ENCODE peak calls at places on chromosome 20, in five cellular contexts. Q, I, O, J and L are unnamed samples.

GRCh38 chr20:62120365-62120762 is 1.9 kb upstream of the LSM14B start:
- DNase-seq in J (no peak), O (no peak), I (no peak), Q (no peak), L (no peak)

GRCh38 chr20:54438166-54438565 is 37.2 kb upstream of the DOK5 start:
- DNase-seq in J (peak; percentile 40), I (no peak), O (no peak), Q (no peak), L (no peak)

GRCh38 chr20:1118336-1119127 is at the start of gene PSMF1:
- DNase-seq in J (peak; percentile 95), Q (peak; percentile 97), I (peak; percentile 89), O (peak; percentile 90), L (peak; percentile 81)

GRCh38 chr20:2932497-2932896 is 59.2 kb downstream of the PTPRA start:
- DNase-seq in I (no peak), Q (no peak), O (peak; percentile 43), J (no peak), L (no peak)

GRCh38 chr20:4153251-4153650 is 137.9 kb upstream of the RNF24 start:
- DNase-seq in Q (no peak), J (no peak), O (no peak), I (no peak), L (no peak)

GRCh38 chr20:46764068-46764467 is 54.6 kb downstream of the SLC2A10 start:
- DNase-seq in J (no peak), I (no peak), O (no peak), Q (no peak), L (no peak)

GRCh38 chr20:44309763-44310663 is 989 bp downstream of the FITM2 start:
- DNase-seq in Q (peak; percentile 73), O (peak; percentile 15), J (no peak), I (peak; percentile 39), L (peak; percentile 25)

GRCh38 chr20:35615667-35616464 is at the start of gene SPAG4:
- DNase-seq in Q (peak; percentile 99), O (no peak), I (peak; percentile 99), J (peak; percentile 100), L (peak; percentile 58)

GRCh38 chr20:9028419-9028818 is 40.5 kb upstream of the PLCB4 start:
- DNase-seq in I (no peak), Q (no peak), J (no peak), O (no peak), L (peak; percentile 3)

GRCh38 chr20:5000263-5001173 is 792 bp downstream of the SLC23A2 start:
- DNase-seq in Q (peak; percentile 34), J (peak; percentile 54), I (no peak), O (no peak), L (no peak)

GRCh38 chr20:19913927-19914614 is 103.1 kb upstream of the NAA20 start:
- DNase-seq in J (no peak), Q (no peak), I (peak; percentile 97), O (peak; percentile 87), L (peak; percentile 51)

GRCh38 chr20:60512436-60512835 is 554.2 kb downstream of the CDH26 start:
- DNase-seq in Q (no peak), I (peak; percentile 72), J (peak; percentile 39), O (no peak), L (peak; percentile 64)

GRCh38 chr20:48008850-48009535 is 223.7 kb upstream of the SULF2 start:
- DNase-seq in Q (no peak), J (no peak), O (no peak), I (no peak), L (peak; percentile 58)

GRCh38 chr20:42938486-42939205 is 251.1 kb downstream of the PTPRT start:
- DNase-seq in J (no peak), O (no peak), I (peak; percentile 15), Q (no peak), L (no peak)

GRCh38 chr20:45780159-45780558 is 11.5 kb downstream of the WFDC3 start:
- DNase-seq in Q (no peak), O (no peak), J (no peak), I (no peak), L (no peak)

GRCh38 chr20:61538481-61539265 is 286.6 kb downstream of the CDH4 start:
- DNase-seq in O (no peak), J (no peak), I (no peak), Q (no peak), L (no peak)

GRCh38 chr20:46945465-46945864 is 50.8 kb downstream of the EYA2 start:
- DNase-seq in I (no peak), Q (no peak), J (no peak), O (no peak), L (no peak)

GRCh38 chr20:21936261-21936660 is 230.8 kb downstream of the PAX1 start:
- DNase-seq in Q (no peak), J (no peak), O (no peak), I (no peak), L (no peak)

GRCh38 chr20:19572031-19572430 is 186.0 kb upstream of the RIN2 start:
- DNase-seq in Q (no peak), I (no peak), J (no peak), O (no peak), L (no peak)

GRCh38 chr20:62444286-62444685 is 16.9 kb upstream of the RBBP8NL start:
- DNase-seq in Q (no peak), J (no peak), O (no peak), I (no peak), L (no peak)

GRCh38 chr20:62048346-62048761 is 17.3 kb downstream of the TAF4 start:
- DNase-seq in J (no peak), O (no peak), I (no peak), Q (no peak), L (no peak)

GRCh38 chr20:43975096-43975768 is 60.6 kb downstream of the TOX2 start:
- DNase-seq in O (no peak), Q (no peak), I (peak; percentile 85), J (no peak), L (peak; percentile 81)

GRCh38 chr20:2224246-2224645 is 71.6 kb upstream of the TGM3 start:
- DNase-seq in O (no peak), I (no peak), Q (no peak), J (no peak), L (no peak)

GRCh38 chr20:20150241-20150640 is 97.9 kb downstream of the CFAP61 start:
- DNase-seq in I (no peak), Q (no peak), J (no peak), O (no peak), L (no peak)

GRCh38 chr20:49228676-49229075 is 9.5 kb downstream of the DDX27 start:
- DNase-seq in J (no peak), O (no peak), I (no peak), Q (no peak), L (no peak)

GRCh38 chr20:5630071-5630470 is 120.1 kb upstream of the SHLD1 start:
- DNase-seq in O (no peak), I (no peak), J (no peak), Q (no peak), L (no peak)

GRCh38 chr20:44073011-44073674 is 113.8 kb downstream of the JPH2 start:
- DNase-seq in Q (no peak), I (no peak), O (no peak), J (no peak), L (no peak)

GRCh38 chr20:36847009-36847709 is 28.8 kb upstream of the TLDC2 start:
- DNase-seq in J (no peak), I (peak; percentile 80), Q (peak; percentile 74), O (no peak), L (peak; percentile 91)

DNA sequence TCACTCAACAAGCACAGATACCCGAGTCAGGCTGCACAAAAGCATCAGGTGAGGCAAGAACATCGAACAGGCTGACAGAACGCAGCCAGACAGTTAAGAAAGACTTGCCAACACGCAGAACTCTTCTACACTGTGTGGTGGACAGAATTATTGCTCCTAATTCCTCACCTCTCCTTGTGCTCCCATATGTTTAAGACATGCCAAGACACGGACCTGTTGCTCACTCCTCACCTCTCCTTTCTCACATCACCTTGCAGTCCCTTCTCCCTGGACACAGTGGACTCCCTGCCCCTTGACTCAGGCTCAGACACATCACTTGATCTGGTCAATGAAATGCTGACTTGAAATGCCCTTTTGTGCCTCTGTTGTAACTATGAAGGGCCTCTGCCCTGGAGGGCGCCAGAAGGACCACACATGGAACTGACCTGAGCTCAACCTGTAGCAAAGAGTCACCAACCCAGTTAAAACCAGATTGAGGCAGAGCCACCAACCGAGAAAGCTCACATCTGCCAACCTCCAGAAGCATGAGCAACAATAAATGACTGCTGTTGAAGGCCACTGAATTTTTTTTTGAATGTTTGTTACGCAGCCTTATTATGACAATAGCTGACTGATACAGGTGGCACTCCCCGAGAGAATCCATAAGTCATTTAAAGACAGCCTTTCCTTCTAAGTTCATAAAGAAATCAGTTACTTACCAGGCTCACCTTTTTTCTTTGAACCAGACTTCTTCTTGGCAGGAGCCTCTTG is 24.0 kb downstream of the RRBP1 start:
- DNase-seq in I (no peak), O (no peak), Q (no peak), J (no peak), L (no peak)
- H4K20me1 ChIP-seq in I (peaks cover 2% of the 10 kb centered on the region), O (no peaks in the 10 kb centered on the region), Q (peaks cover 96% of the 10 kb centered on the region), J (no peaks in the 10 kb centered on the region), L (peaks cover 96% of the 10 kb centered on the region)

GRCh38 chr20:57399587-57400261 is 8.5 kb downstream of the RBM38 start:
- DNase-seq in J (no peak), I (no peak), O (no peak), Q (no peak), L (no peak)
- H3K27ac ChIP-seq in J (no peak overlapping the region), I (no peak overlapping the region), O (no peak overlapping the region), Q (no peak overlapping the region), L (no peak overlapping the region)

DNA sequence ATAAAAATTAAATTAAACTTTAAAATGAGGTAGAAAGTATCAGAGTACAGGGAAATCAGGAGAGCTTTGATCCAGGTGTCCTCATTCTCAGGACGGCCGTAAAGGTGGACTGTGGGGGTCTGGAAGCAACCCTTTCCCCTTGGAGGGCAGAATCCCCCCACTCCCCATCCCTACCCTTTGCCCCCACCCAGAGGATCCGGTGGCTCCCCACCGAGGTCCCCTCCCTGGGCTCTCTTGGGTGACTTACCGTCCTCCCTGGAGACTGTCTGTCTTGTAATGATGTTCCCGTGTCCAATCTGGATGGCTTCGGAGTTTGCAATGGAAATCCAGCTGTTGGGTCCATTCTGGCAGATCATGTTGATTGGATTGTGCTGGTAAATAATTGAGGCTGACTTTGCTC is 7.3 kb downstream of the ZBP1 start:
- DNase-seq in J (no peak), I (no peak), Q (no peak), O (no peak), L (no peak)
- H4K20me1 ChIP-seq in J (no peaks in the 10 kb centered on the region), I (no peaks in the 10 kb centered on the region), Q (no peaks in the 10 kb centered on the region), O (no peaks in the 10 kb centered on the region), L (no peaks in the 10 kb centered on the region)

GRCh38 chr20:24772667-24773066 is 176.4 kb upstream of the CST7 start:
- DNase-seq in O (no peak), Q (no peak), I (no peak), J (no peak), L (no peak)

GRCh38 chr20:24770628-24771556 is 178.2 kb upstream of the CST7 start:
- DNase-seq in I (no peak), J (peak; percentile 12), O (no peak), Q (no peak), L (no peak)

GRCh38 chr20:24771651-24772061 is 177.4 kb upstream of the CST7 start:
- DNase-seq in Q (no peak), I (no peak), O (no peak), J (peak; percentile 22), L (no peak)

GRCh38 chr20:24773751-24774201 is 175.3 kb upstream of the CST7 start:
- DNase-seq in Q (peak; percentile 26), I (peak; percentile 94), J (peak; percentile 7), O (no peak), L (peak; percentile 97)

DNA sequence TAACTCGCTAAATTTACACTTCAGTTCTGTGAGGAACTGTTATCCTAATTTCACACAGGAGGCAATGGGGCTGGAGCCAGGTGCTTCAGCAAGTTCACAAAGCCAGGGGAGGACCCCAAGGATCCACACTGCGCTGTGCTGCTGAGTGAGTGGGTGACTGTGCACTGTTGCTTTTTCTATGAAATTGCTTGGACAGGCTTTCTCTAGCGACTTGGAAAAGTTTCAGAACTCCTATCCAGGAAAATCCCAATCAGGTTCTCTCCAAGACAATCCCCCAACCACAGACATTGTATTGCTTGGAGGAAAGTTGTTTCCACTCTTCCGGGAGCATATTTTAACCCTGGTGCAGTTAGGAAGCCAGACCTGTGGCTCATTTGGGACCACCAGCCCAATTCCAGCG is 175.9 kb upstream of the CST7 start:
- DNase-seq in I (peak; percentile 42), O (no peak), J (no peak), Q (no peak), L (peak; percentile 61)
- H3K27ac ChIP-seq in I (peak overlapping the region; percentile 5), O (no peak overlapping the region), J (no peak overlapping the region), Q (no peak overlapping the region), L (peak overlapping the region; percentile 89)